ENCODE peak calls at places on chromosomes 6 and 20, in ten cellular contexts. N is caudate nucleus; Y is activated T-helper 1 cell treated with Interleukin-2 at 50 U/mL for 16 hours; D is psoas muscle; T is T-helper 2 cell; R is SW480; K is tibial artery; U is stimulated activated CD8-positive, alpha-beta memory T cell treated with anti-CD3 and anti-CD28 coated beads, Interleukin-15, amount 100 ng/mL, for 4 hours; W is NCI-H2029; B is AG08395. C is an unnamed sample.
A peak's percentile ranks its signal among the peaks of the same experiment; 100 is the strongest.

GRCh38 chr6:40899684-40900155 is 139.3 kb downstream of the UNC5CL start:
- DNase-seq in N (no peak), Y (no peak), D (no peak), T (no peak), R (no peak), K (no peak), U (no peak), W (no peak), B (no peak), C (no peak)

GRCh38 chr6:41651246-41651961 is 13.1 kb downstream of the MDFI start:
- DNase-seq in N (no peak), Y (no peak), D (no peak), T (no peak), R (no peak), K (no peak), U (no peak), W (no peak), B (no peak), C (no peak)

GRCh38 chr6:6872924-6873344 is 234.8 kb upstream of the RREB1 start:
- DNase-seq in N (no peak), Y (no peak), D (no peak), T (no peak), R (no peak), K (no peak), U (no peak), W (no peak), B (no peak), C (no peak)

GRCh38 chr6:158854214-158855101 is 35.3 kb upstream of the EZR start:
- DNase-seq in N (no peak), Y (no peak), D (no peak), T (no peak), R (peak; percentile 65), K (no peak), U (no peak), W (no peak), B (no peak), C (no peak)

GRCh38 chr20:9837634-9838033 is 1.2 kb downstream of the PAK5 start:
- DNase-seq in N (no peak), Y (no peak), D (no peak), T (no peak), R (no peak), K (no peak), U (no peak), W (no peak), B (no peak), C (no peak)

GRCh38 chr20:47274449-47275108 is 81.9 kb downstream of the ZMYND8 start:
- DNase-seq in N (no peak), Y (no peak), D (no peak), T (no peak), R (peak; percentile 77), K (no peak), U (peak; percentile 11), W (no peak), B (peak; percentile 93), C (peak; percentile 94)

GRCh38 chr6:148760568-148761531 is 14.0 kb downstream of the UST start:
- DNase-seq in N (no peak), Y (peak; percentile 10), D (peak; percentile 91), T (no peak), R (no peak), K (peak; percentile 94), U (no peak), W (no peak), B (peak; percentile 83), C (peak; percentile 96)

GRCh38 chr20:64049060-64049886 is at the start of gene SOX18:
- DNase-seq in N (no peak), Y (no peak), D (no peak), T (no peak), R (peak; percentile 62), K (no peak), U (no peak), W (no peak), B (no peak), C (no peak)

GRCh38 chr20:46627251-46627650 is 24.0 kb downstream of the SLC13A3 start:
- DNase-seq in N (no peak), Y (no peak), D (no peak), T (no peak), R (no peak), K (no peak), U (no peak), W (no peak), B (no peak), C (no peak)

GRCh38 chr6:68834561-68834960 is 199.5 kb downstream of the ADGRB3 start:
- DNase-seq in N (no peak), Y (no peak), D (no peak), T (no peak), R (no peak), K (no peak), U (no peak), W (no peak), B (no peak), C (no peak)

GRCh38 chr6:7242835-7243187 is 70.2 kb downstream of the SSR1 start:
- DNase-seq in N (no peak), Y (no peak), D (no peak), T (no peak), R (no peak), K (no peak), U (no peak), W (no peak), B (no peak), C (no peak)

GRCh38 chr6:64990652-64991304 is 716.2 kb downstream of the EYS start:
- DNase-seq in N (no peak), Y (no peak), D (no peak), T (no peak), R (no peak), K (no peak), U (no peak), W (no peak), B (no peak), C (no peak)

GRCh38 chr6:16918586-16918985 is 157.3 kb upstream of the ATXN1 start:
- DNase-seq in N (no peak), Y (no peak), D (no peak), T (no peak), R (no peak), K (no peak), U (no peak), W (no peak), B (no peak), C (no peak)

GRCh38 chr6:21396313-21396712 is 197.2 kb upstream of the SOX4 start:
- DNase-seq in N (no peak), Y (no peak), D (no peak), T (no peak), R (peak; percentile 36), K (no peak), U (no peak), W (no peak), B (peak; percentile 70), C (no peak)

GRCh38 chr6:52020961-52021570 is 66.3 kb downstream of the PKHD1 start:
- DNase-seq in N (no peak), Y (no peak), D (no peak), T (no peak), R (peak; percentile 11), K (no peak), U (no peak), W (no peak), B (peak; percentile 26), C (peak; percentile 5)

GRCh38 chr20:37994512-37994911 is 38.7 kb downstream of the TTI1 start:
- DNase-seq in N (no peak), Y (no peak), D (peak; percentile 70), T (no peak), R (no peak), K (no peak), U (no peak), W (no peak), B (no peak), C (no peak)

GRCh38 chr6:39153766-39154397 is 38.9 kb upstream of the SAYSD1 start:
- DNase-seq in N (no peak), Y (no peak), D (no peak), T (no peak), R (no peak), K (no peak), U (peak; percentile 3), W (no peak), B (no peak), C (no peak)

GRCh38 chr20:7155794-7156193 is 388.3 kb downstream of the BMP2 start:
- DNase-seq in N (no peak), Y (no peak), D (no peak), T (no peak), R (no peak), K (no peak), U (no peak), W (no peak), B (no peak), C (no peak)

GRCh38 chr20:32742322-32743236 is 688 bp downstream of the COMMD7 start:
- DNase-seq in N (no peak), Y (no peak), D (no peak), T (no peak), R (no peak), K (no peak), U (no peak), W (no peak), B (no peak), C (no peak)

GRCh38 chr6:81590314-81590691 is 162.2 kb downstream of the TENT5A start:
- DNase-seq in N (no peak), Y (no peak), D (no peak), T (no peak), R (no peak), K (no peak), U (no peak), W (no peak), B (no peak), C (no peak)

GRCh38 chr20:41029150-41029872 is 689 bp downstream of the TOP1 start:
- DNase-seq in N (no peak), Y (no peak), D (peak; percentile 61), T (no peak), R (peak; percentile 55), K (peak; percentile 69), U (no peak), W (no peak), B (peak; percentile 41), C (no peak)

GRCh38 chr20:25214416-25214770 is 18.9 kb downstream of the ENTPD6 start:
- DNase-seq in N (no peak), Y (no peak), D (no peak), T (no peak), R (no peak), K (no peak), U (no peak), W (no peak), B (no peak), C (no peak)

GRCh38 chr6:150395388-150396009 is 26.7 kb downstream of the IYD start:
- DNase-seq in N (peak; percentile 6), Y (no peak), D (no peak), T (no peak), R (peak; percentile 59), K (no peak), U (no peak), W (peak; percentile 26), B (peak; percentile 70), C (no peak)

GRCh38 chr20:34604980-34605788 is 46.7 kb downstream of the MAP1LC3A start:
- DNase-seq in N (no peak), Y (no peak), D (no peak), T (no peak), R (no peak), K (no peak), U (no peak), W (no peak), B (peak; percentile 79), C (peak; percentile 26)

GRCh38 chr6:161292145-161292544 is 18.3 kb upstream of the AGPAT4 start:
- DNase-seq in N (no peak), Y (no peak), D (no peak), T (no peak), R (no peak), K (no peak), U (no peak), W (no peak), B (no peak), C (no peak)

GRCh38 chr6:157982297-157982579 is 575 bp downstream of the SYNJ2 start:
- DNase-seq in N (no peak), Y (peak; percentile 13), D (no peak), T (no peak), R (peak; percentile 34), K (peak; percentile 69), U (no peak), W (peak; percentile 22), B (peak; percentile 21), C (no peak)

GRCh38 chr6:129645371-129646139 is 64.4 kb downstream of the ARHGAP18 start:
- DNase-seq in N (no peak), Y (no peak), D (no peak), T (no peak), R (no peak), K (no peak), U (no peak), W (no peak), B (no peak), C (no peak)

GRCh38 chr6:161511455-161512159 is 237.7 kb upstream of the AGPAT4 start:
- DNase-seq in N (no peak), Y (no peak), D (no peak), T (no peak), R (no peak), K (no peak), U (no peak), W (no peak), B (no peak), C (no peak)

C was measured in GM04503.